ENCODE peak calls at places on chromosomes 7 and 10, in ten cellular contexts. S is MM.1S; Q is IMR-90; U is esophagus muscularis mucosa; D is endodermal cell; K is upper lobe of right lung; B is CD8-positive, alpha-beta memory T cell; C is lung; Y is CD4-positive, CD25-positive, alpha-beta regulatory T cell; L is right atrium auricular region. P is an unnamed sample. For H3K4me1, the result is how much of the 10 kb centered on the place peaks cover.

GRCh38 chr10:79089579-79090110 is 20.9 kb downstream of the ZMIZ1 start:
- DNase-seq in U (no peak), L (no peak), Y (no peak), C (no peak), S (no peak), B (no peak), Q (no peak), K (no peak), D (no peak), P (no peak)

GRCh38 chr10:117419921-117420320 is 44.7 kb upstream of the PDZD8 start:
- DNase-seq in Q (no peak), C (no peak), B (no peak), L (no peak), U (no peak), S (no peak), K (no peak), Y (no peak), D (no peak), P (no peak)

GRCh38 chr7:106367018-106367420 is 82.2 kb upstream of the NAMPT start:
- DNase-seq in Y (no peak), K (no peak), D (peak), C (no peak), L (no peak), Q (peak), S (no peak), U (no peak), B (no peak), P (no peak)

GRCh38 chr7:138163800-138164199 is 87.5 kb downstream of the AKR1D1 start:
- DNase-seq in U (no peak), B (no peak), D (no peak), Q (no peak), C (no peak), L (no peak), K (no peak), Y (no peak), S (no peak), P (no peak)

GRCh38 chr7:93949468-93949867 is 27.9 kb downstream of the GNG11 start:
- DNase-seq in D (no peak), C (no peak), S (no peak), U (no peak), B (no peak), Q (peak), Y (no peak), L (no peak), K (no peak), P (no peak)

GRCh38 chr10:15106352-15107013 is 9.3 kb downstream of the RPP38 start:
- DNase-seq in B (peak), K (peak), C (peak), S (peak), L (peak), U (no peak), Q (peak), Y (peak), D (peak), P (peak)

GRCh38 chr7:131285558-131285957 is 42.1 kb upstream of the MKLN1 start:
- DNase-seq in Y (no peak), U (no peak), D (no peak), S (no peak), Q (no peak), C (no peak), B (no peak), L (no peak), K (no peak), P (no peak)

GRCh38 chr10:101941871-101942270 is 98.3 kb upstream of the KCNIP2 start:
- DNase-seq in K (no peak), D (no peak), S (no peak), Q (peak), L (no peak), C (no peak), U (no peak), Y (no peak), B (no peak), P (no peak)

GRCh38 chr7:44607141-44608068 is 978 bp downstream of the OGDH start:
- DNase-seq in S (no peak), Q (no peak), D (no peak), B (no peak), U (no peak), Y (no peak), K (no peak), C (no peak), L (no peak), P (no peak)

GRCh38 chr7:134885967-134886352 is 100.3 kb upstream of the AGBL3 start:
- DNase-seq in D (no peak), Q (peak), S (no peak), C (no peak), B (no peak), Y (no peak), U (peak), L (no peak), K (no peak), P (no peak)

GRCh38 chr10:131196176-131196885 is 115.2 kb downstream of the TCERG1L start:
- DNase-seq in Q (no peak), Y (no peak), B (no peak), L (no peak), D (no peak), C (no peak), U (no peak), K (peak), S (no peak), P (no peak)

GRCh38 chr7:40571796-40572195 is 437.0 kb downstream of the SUGCT start:
- DNase-seq in S (no peak), K (no peak), C (no peak), U (no peak), D (peak), B (no peak), Y (no peak), L (no peak), Q (peak), P (no peak)

GRCh38 chr10:36781570-36781969 is 343.8 kb upstream of the ANKRD30A start:
- DNase-seq in U (no peak), L (no peak), C (no peak), Y (no peak), K (no peak), S (no peak), D (no peak), Q (no peak), B (no peak), P (no peak)

GRCh38 chr7:128914566-128915151 is 4.2 kb upstream of the KCP start:
- DNase-seq in U (no peak), Y (no peak), L (no peak), K (peak), D (peak), S (no peak), B (no peak), Q (no peak), C (no peak), P (no peak)

GRCh38 chr10:14040787-14041631 is 289.7 kb downstream of the FRMD4A start:
- DNase-seq in S (no peak), L (no peak), C (no peak), U (no peak), Q (no peak), D (no peak), B (no peak), K (no peak), Y (no peak), P (no peak)

GRCh38 chr10:47077941-47078340 is 166.7 kb downstream of the PTPN20 start:
- DNase-seq in C (no peak), D (peak), Y (no peak), U (no peak), Q (no peak), L (no peak), B (no peak), S (no peak), K (no peak), P (no peak)

GRCh38 chr7:128737867-128738390 is 1.2 kb upstream of the CALU start:
- DNase-seq in S (no peak), K (no peak), L (no peak), Q (peak), B (no peak), D (no peak), U (peak), C (no peak), Y (no peak), P (no peak)

GRCh38 chr7:1160665-1161010 is 642 bp upstream of the ZFAND2A start:
- DNase-seq in S (peak), Q (no peak), D (no peak), K (no peak), B (no peak), Y (no peak), L (no peak), U (no peak), C (no peak), P (no peak)

GRCh38 chr7:17234398-17235021 is 63.9 kb upstream of the AHR start:
- DNase-seq in U (no peak), D (no peak), L (no peak), Q (peak), Y (peak), C (no peak), S (peak), K (no peak), B (peak), P (no peak)
- H3K4me3 ChIP-seq in U (no peak), D (no peak), L (no peak), Q (no peak), Y (peak), C (no peak), S (peak), K (no peak), B (peak), P (no peak)

GRCh38 chr10:125125951-125126735 is 34.2 kb downstream of the CTBP2 start:
- DNase-seq in S (no peak), L (no peak), U (no peak), C (no peak), Y (no peak), B (no peak), D (no peak), K (peak), Q (no peak), P (no peak)

GRCh38 chr10:125123363-125124113 is 36.8 kb downstream of the CTBP2 start:
- DNase-seq in S (no peak), B (no peak), Q (peak), K (peak), Y (no peak), U (no peak), D (no peak), L (peak), C (peak), P (peak)

GRCh38 chr10:125124907-125125306 is 35.5 kb downstream of the CTBP2 start:
- DNase-seq in Y (no peak), C (no peak), B (no peak), K (peak), S (no peak), Q (peak), D (no peak), L (no peak), U (no peak), P (no peak)

GRCh38 chr10:125122566-125122965 is 37.8 kb downstream of the CTBP2 start:
- DNase-seq in U (no peak), Q (no peak), K (peak), D (no peak), Y (no peak), C (no peak), L (no peak), B (no peak), S (no peak), P (no peak)

DNA sequence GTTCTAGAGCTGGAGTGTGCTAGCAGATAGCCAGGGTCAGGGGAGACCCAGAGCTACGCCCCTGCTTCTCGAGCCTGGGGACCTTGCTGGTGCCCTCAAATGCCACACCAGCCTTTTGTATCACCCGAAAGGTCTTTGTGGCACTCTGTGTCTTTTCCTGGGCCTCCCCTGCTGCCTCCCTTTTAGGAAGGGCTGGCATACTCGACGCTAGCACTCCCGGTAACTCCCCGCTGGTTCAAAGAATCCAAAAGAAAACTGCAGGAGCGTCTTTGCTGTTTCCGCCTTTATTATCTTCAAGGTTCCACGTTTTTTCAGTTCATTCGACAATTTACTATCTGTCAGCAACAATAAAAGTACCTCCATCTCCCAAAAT is 36.3 kb downstream of the CTBP2 start:
- DNase-seq in Y (no peak), D (no peak), L (no peak), K (no peak), S (no peak), U (no peak), B (no peak), C (no peak), Q (no peak), P (no peak)
- H3K4me1 ChIP-seq in Y (under half), D (under half), L (half or more), K (under half), S (under half), U (half or more), B (under half), C (under half), Q (under half), P (under half)

GRCh38 chr7:47154781-47155180 is 427.1 kb downstream of the TNS3 start:
- DNase-seq in B (no peak), L (no peak), K (no peak), Q (no peak), C (no peak), U (no peak), Y (no peak), D (no peak), S (no peak), P (no peak)

GRCh38 chr7:47150497-47151260 is 431.2 kb downstream of the TNS3 start:
- DNase-seq in Q (no peak), Y (no peak), C (no peak), L (no peak), S (no peak), B (no peak), U (no peak), K (no peak), D (no peak), P (no peak)

GRCh38 chr7:47152307-47152706 is 429.6 kb downstream of the TNS3 start:
- DNase-seq in L (no peak), S (no peak), U (no peak), Q (no peak), D (no peak), B (no peak), K (no peak), Y (no peak), C (no peak), P (no peak)

GRCh38 chr7:47153076-47153475 is 428.8 kb downstream of the TNS3 start:
- DNase-seq in S (no peak), L (no peak), Y (no peak), C (peak), B (no peak), D (no peak), Q (peak), U (no peak), K (no peak), P (peak)

GRCh38 chr7:47153571-47153970 is 428.3 kb downstream of the TNS3 start:
- DNase-seq in Q (no peak), D (peak), B (no peak), S (no peak), L (no peak), C (peak), K (peak), Y (no peak), U (no peak), P (no peak)
- H3K4me3 ChIP-seq in Q (no peak), D (no peak), B (no peak), S (no peak), L (no peak), C (no peak), K (no peak), Y (no peak), U (no peak), P (no peak)

DNA sequence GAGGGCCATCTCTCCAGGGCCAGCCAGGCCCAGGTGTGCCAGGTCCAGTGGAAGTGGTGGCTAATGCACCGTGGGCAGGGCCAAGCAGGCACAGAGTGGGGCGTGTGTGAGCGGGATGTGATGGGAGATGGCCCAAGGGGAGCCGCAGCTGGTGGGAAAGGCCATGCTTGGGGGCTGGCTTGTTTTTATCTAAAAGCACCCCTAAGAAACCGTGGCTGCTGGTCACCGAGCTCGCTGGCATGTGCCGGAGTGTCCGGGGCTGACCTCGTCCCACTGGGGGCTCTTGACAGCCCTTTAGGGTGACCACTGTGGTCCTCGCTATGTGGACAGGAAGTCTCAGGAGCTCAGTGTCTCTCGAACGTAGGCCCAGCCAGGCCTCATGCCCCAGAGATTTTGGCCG is 582.4 kb upstream of the FOXK1 start:
- DNase-seq in Y (no peak), B (no peak), Q (no peak), S (no peak), D (no peak), C (no peak), L (no peak), K (no peak), U (no peak), P (no peak)
- H3K4me1 ChIP-seq in Y (under half), B (under half), Q (under half), S (under half), D (under half), C (under half), L (under half), K (under half), U (under half), P (under half)

GRCh38 chr7:15440482-15440881 is 121.3 kb downstream of the AGMO start:
- DNase-seq in S (no peak), U (no peak), B (no peak), C (no peak), D (no peak), Y (no peak), K (no peak), Q (no peak), L (no peak), P (no peak)

GRCh38 chr7:15441915-15442314 is 119.9 kb downstream of the AGMO start:
- DNase-seq in B (no peak), S (no peak), L (no peak), C (no peak), K (no peak), Y (no peak), U (no peak), D (no peak), Q (no peak), P (no peak)

GRCh38 chr7:15446722-15447121 is 115.1 kb downstream of the AGMO start:
- DNase-seq in Y (no peak), D (no peak), S (no peak), K (no peak), U (no peak), B (no peak), L (no peak), C (no peak), Q (no peak), P (no peak)

GRCh38 chr7:15446280-15446679 is 115.5 kb downstream of the AGMO start:
- DNase-seq in B (no peak), L (no peak), Y (no peak), U (no peak), S (no peak), C (no peak), D (no peak), Q (no peak), K (no peak), P (no peak)
- H3K4me3 ChIP-seq in B (no peak), L (no peak), Y (no peak), U (no peak), S (no peak), C (no peak), D (no peak), Q (no peak), K (no peak), P (no peak)

DNA sequence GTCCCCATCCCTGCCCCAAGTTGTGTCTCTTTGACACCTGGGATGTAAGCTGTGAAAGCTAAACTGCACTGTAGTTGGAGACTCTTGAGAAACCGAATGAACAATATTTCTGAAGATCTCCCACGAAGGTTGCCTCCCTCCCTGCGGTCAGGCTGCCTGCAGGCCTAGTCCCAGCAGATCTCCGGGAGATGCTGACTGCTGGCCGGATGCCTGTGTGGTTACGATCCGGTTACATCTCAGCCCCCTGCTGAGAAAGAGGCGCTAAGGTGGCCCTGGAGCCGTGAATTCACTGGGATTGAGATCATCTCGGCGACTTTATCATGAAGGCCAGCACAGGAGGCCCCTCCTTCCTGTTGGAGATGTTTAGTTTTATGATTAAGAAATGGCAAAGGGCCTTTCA is 177.8 kb downstream of the PRKAG2 start:
- DNase-seq in S (no peak), C (no peak), Y (no peak), K (no peak), U (no peak), Q (peak), D (no peak), B (no peak), L (no peak), P (no peak)
- H3K4me1 ChIP-seq in S (under half), C (under half), Y (under half), K (under half), U (under half), Q (under half), D (under half), B (under half), L (half or more), P (under half)

GRCh38 chr10:1661861-1662260 is 75.5 kb downstream of the ADARB2 start:
- DNase-seq in B (no peak), C (no peak), U (no peak), S (no peak), L (no peak), Y (no peak), K (no peak), D (peak), Q (no peak), P (no peak)
- H3K4me3 ChIP-seq in B (no peak), C (no peak), U (no peak), S (no peak), L (no peak), Y (no peak), K (no peak), D (no peak), Q (no peak), P (no peak)

DNA sequence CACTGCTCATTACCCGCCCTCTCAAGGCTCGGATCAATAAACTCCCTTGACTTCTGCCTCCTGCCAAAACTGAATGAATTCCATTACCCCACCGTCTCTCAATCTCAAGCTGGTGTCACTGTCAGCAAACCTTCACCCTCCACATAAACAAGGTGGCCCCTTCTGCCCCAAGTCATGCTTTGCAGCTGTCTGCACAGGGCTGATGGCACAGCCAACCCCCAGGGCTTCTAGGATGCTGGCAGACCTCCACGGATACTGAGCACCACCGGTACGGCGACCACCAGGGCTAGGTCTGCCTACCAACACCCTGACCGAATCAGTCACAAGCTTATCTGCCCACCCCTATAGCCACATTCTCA is 46.1 kb downstream of the PARD3 start:
- DNase-seq in Y (no peak), Q (no peak), S (no peak), D (peak), U (no peak), C (no peak), K (no peak), L (no peak), B (no peak), P (no peak)
- H3K4me1 ChIP-seq in Y (under half), Q (under half), S (under half), D (under half), U (half or more), C (under half), K (under half), L (under half), B (under half), P (under half)